ENCODE peak calls at places on chromosomes 4 and X, in seven cellular contexts. Q is IMR-90, O is H9, U is mesendoderm, C is H1, M is neuronal stem cell, H is mesenchymal stem cell. Y is an unnamed sample.

GRCh38 chr4:180059216-180059881 is 2183.9 kb upstream of the TENM3 start:
- DNase-seq in U (peak; percentile 59), C (no peak), H (peak; percentile 18), O (peak; percentile 47), M (peak; percentile 52), Q (no peak), Y (no peak)

GRCh38 chr4:172356002-172356401 is 542.8 kb downstream of the GALNTL6 start:
- DNase-seq in O (no peak), Q (no peak), M (no peak), C (no peak), U (no peak), H (no peak), Y (no peak)

GRCh38 chrX:26778320-26778888 is 562.4 kb downstream of the MAGEB5 start:
- DNase-seq in U (peak; percentile 48), C (no peak), Q (no peak), H (no peak), M (peak; percentile 0), O (no peak), Y (no peak)

GRCh38 chr4:11799182-11799581 is 370.5 kb upstream of the HS3ST1 start:
- DNase-seq in M (no peak), H (no peak), O (no peak), Q (no peak), U (no peak), C (no peak), Y (no peak)

GRCh38 chrX:119943185-119943988 is at the start of gene NKAP:
- DNase-seq in U (peak; percentile 95), H (peak; percentile 94), C (peak; percentile 73), M (peak; percentile 83), O (peak; percentile 86), Q (peak; percentile 94), Y (peak; percentile 92)

GRCh38 chrX:404656-405055 is 17.9 kb upstream of the PPP2R3B start:
- DNase-seq in Q (no peak), M (no peak), O (no peak), U (no peak), H (no peak), C (no peak), Y (no peak)

GRCh38 chr4:154642361-154642760 is 29.9 kb upstream of the FGG start:
- DNase-seq in M (no peak), U (peak; percentile 56), C (no peak), Q (no peak), O (no peak), H (no peak), Y (no peak)

GRCh38 chrX:154411322-154411980 is at the start of gene TAFAZZIN:
- DNase-seq in C (no peak), U (peak; percentile 63), M (peak; percentile 49), Q (peak; percentile 52), H (peak; percentile 64), O (peak; percentile 64), Y (peak; percentile 59)

GRCh38 chr4:23033796-23034195 is 341.1 kb downstream of the GBA3 start:
- DNase-seq in H (peak; percentile 23), O (no peak), M (no peak), U (peak; percentile 68), C (no peak), Q (no peak), Y (peak; percentile 88)

GRCh38 chr4:119559044-119559647 is 69.5 kb downstream of the PDE5A start:
- DNase-seq in O (no peak), C (no peak), H (peak; percentile 70), U (peak; percentile 51), Q (peak; percentile 57), M (no peak), Y (peak; percentile 2)

GRCh38 chr4:26325191-26325590 is 4.4 kb downstream of the RBPJ start:
- DNase-seq in U (peak; percentile 89), Q (peak; percentile 67), M (no peak), C (no peak), H (peak; percentile 66), O (no peak), Y (no peak)

GRCh38 chr4:173529505-173530325 is at the start of gene HAND2:
- DNase-seq in U (peak; percentile 71), O (peak; percentile 73), C (no peak), M (peak; percentile 59), Q (peak; percentile 59), H (peak; percentile 97), Y (no peak)

GRCh38 chr4:77745792-77746191 is 73.4 kb downstream of the CNOT6L start:
- DNase-seq in Q (no peak), C (no peak), U (no peak), H (no peak), O (no peak), M (no peak), Y (no peak)

GRCh38 chr4:23805381-23805780 is 84.5 kb downstream of the PPARGC1A start:
- DNase-seq in M (no peak), H (peak; percentile 67), O (no peak), Q (peak; percentile 53), U (no peak), C (no peak), Y (no peak)

DNA sequence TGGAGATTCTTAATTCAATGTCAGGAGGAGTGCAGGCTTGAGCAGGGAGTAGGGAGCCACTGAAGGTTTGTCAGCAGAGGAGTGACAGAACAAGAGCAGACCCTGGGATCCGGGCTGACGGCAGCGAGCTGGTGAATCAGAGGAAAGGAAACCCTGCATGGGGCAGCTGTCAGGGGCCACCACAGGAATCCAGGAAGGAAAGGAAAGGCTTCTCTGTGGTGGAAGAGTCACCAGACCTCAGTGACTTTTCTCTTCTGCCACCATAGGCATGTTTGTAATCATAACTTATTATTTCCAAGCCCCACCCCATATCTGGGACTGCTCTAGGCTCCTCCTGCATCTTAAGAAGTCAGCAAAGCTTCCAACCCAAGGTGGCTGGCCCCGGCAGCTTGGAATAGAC is 150.9 kb downstream of the BCOR start:
- DNase-seq in M (no peak), H (peak; percentile 89), Q (peak; percentile 81), U (no peak), C (no peak), O (no peak), Y (no peak)
- H3K27ac ChIP-seq in M (no peak overlapping the region), H (no peak overlapping the region), Q (no peak overlapping the region), U (no peak overlapping the region), C (no peak overlapping the region), O (no peak overlapping the region), Y (no peak overlapping the region)

DNA sequence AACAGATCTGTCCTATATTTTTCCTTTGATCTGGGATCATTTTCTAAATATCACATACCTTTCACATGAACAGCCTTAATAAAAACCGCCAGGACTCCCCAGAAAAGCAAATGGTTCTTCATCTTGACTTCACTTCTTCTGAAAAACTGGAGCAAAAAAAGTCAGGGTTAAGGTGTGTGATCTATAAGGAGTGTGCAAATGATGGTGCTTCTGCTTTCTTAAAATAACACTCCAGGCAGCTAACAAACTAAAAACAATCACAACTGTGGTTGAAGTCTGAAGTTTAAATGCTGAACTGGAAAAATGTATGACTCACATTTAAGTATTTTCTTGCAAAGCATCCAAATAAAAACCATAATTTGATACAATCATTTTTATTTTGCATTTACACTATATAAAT is at the start of gene JCHAIN:
- DNase-seq in U (no peak), H (no peak), O (no peak), C (no peak), M (no peak), Q (peak; percentile 43), Y (no peak)
- H4K8ac ChIP-seq in U (no peak within 1 kb of the TSS), H (no peak within 1 kb of the TSS), O (no peak within 1 kb of the TSS), C (no peak within 1 kb of the TSS), M (no peak within 1 kb of the TSS), Q (no peak within 1 kb of the TSS), Y (no peak within 1 kb of the TSS)

GRCh38 chrX:87895421-87895820 is 377.8 kb downstream of the KLHL4 start:
- DNase-seq in U (no peak), M (no peak), O (no peak), H (no peak), C (no peak), Q (no peak), Y (no peak)

GRCh38 chrX:87890437-87890836 is 372.8 kb downstream of the KLHL4 start:
- DNase-seq in C (no peak), U (no peak), H (no peak), O (no peak), Q (no peak), M (no peak), Y (no peak)

GRCh38 chrX:87900320-87900908 is 382.8 kb downstream of the KLHL4 start:
- DNase-seq in U (no peak), H (peak; percentile 1), M (no peak), Q (no peak), C (no peak), O (no peak), Y (peak; percentile 51)

GRCh38 chrX:87896057-87896456 is 378.5 kb downstream of the KLHL4 start:
- DNase-seq in Q (no peak), H (no peak), U (no peak), C (no peak), M (no peak), O (no peak), Y (no peak)
- H3K27ac ChIP-seq in Q (no peak overlapping the region), H (no peak overlapping the region), U (no peak overlapping the region), C (no peak overlapping the region), M (no peak overlapping the region), O (no peak overlapping the region), Y (no peak overlapping the region)

DNA sequence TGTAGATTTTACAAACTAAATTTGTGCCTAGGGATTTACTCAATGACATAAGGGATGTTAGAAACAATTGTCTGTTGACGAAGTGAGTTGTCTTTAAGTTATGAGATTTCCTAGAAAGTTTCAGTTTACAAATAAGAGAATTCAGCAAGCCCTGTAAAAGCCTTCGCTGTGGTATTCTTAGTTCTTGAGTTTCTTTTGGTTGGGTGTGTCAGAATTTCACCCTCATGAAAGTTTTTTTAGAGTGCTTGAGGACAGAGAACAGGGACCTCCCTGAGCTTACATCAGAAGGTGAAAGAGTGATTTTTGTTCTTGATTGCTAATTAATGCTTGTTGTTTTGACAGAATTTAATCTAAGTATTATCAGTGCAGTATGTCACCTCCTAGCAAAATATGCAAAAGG is 2628.2 kb downstream of the ARAP2 start:
- DNase-seq in U (no peak), M (no peak), H (no peak), C (no peak), Q (no peak), O (no peak), Y (no peak)
- H4K8ac ChIP-seq in U (no peak overlapping the region), M (no peak overlapping the region), H (no peak overlapping the region), C (no peak overlapping the region), Q (no peak overlapping the region), O (no peak overlapping the region), Y (no peak overlapping the region)

GRCh38 chrX:150366951-150367545 is 3.9 kb downstream of the MAMLD1 start:
- DNase-seq in U (no peak), M (no peak), H (peak; percentile 86), O (peak; percentile 10), Q (peak; percentile 79), C (no peak), Y (peak; percentile 23)
- H3K27ac ChIP-seq in U (no peak overlapping the region), M (no peak overlapping the region), H (peak overlapping the region; percentile 87), O (no peak overlapping the region), Q (peak overlapping the region; percentile 92), C (no peak overlapping the region), Y (no peak overlapping the region)

Y was measured in trophoblast cell.